ENCODE peak calls at places on chromosome 19, in seven cellular contexts. B is H1, E is IMR-90, M is mesendoderm, U is neuronal stem cell, F is trophoblast cell, R is H9. D is an unnamed sample.

GRCh38 chr19:12995596-12996541 is 594 bp downstream of the NFIX start:
- DNase-seq in B (no peak), E (peak; percentile 30), M (no peak), U (no peak), F (no peak), R (no peak), D (peak; percentile 45)

GRCh38 chr19:4295972-4296771 is 6.0 kb downstream of the TMIGD2 start:
- DNase-seq in B (no peak), E (no peak), M (no peak), U (no peak), F (no peak), R (peak; percentile 63), D (no peak)

GRCh38 chr19:35558400-35559280 is 4.8 kb downstream of the ATP4A start:
- DNase-seq in B (no peak), E (no peak), M (no peak), U (no peak), F (no peak), R (no peak), D (no peak)

GRCh38 chr19:11710313-11710712 is 28.4 kb downstream of the ZNF823 start:
- DNase-seq in B (no peak), E (no peak), M (no peak), U (no peak), F (no peak), R (no peak), D (no peak)

GRCh38 chr19:3061214-3062161 is 807 bp downstream of the TLE5 start:
- DNase-seq in B (no peak), E (peak; percentile 17), M (no peak), U (no peak), F (no peak), R (no peak), D (no peak)

GRCh38 chr19:44803442-44804428 is 5.2 kb upstream of the BCAM start:
- DNase-seq in B (no peak), E (no peak), M (no peak), U (no peak), F (no peak), R (no peak), D (no peak)

GRCh38 chr19:55383789-55384575 is at the start of gene TMEM238:
- DNase-seq in B (no peak), E (peak; percentile 70), M (peak; percentile 78), U (peak; percentile 64), F (peak; percentile 57), R (peak; percentile 64), D (peak; percentile 75)

GRCh38 chr19:1446713-1447564 is 3.0 kb upstream of the APC2 start:
- DNase-seq in B (no peak), E (no peak), M (no peak), U (no peak), F (no peak), R (peak; percentile 57), D (no peak)

GRCh38 chr19:56091066-56091490 is 30.0 kb downstream of the ZNF787 start:
- DNase-seq in B (no peak), E (peak; percentile 61), M (no peak), U (no peak), F (peak; percentile 47), R (no peak), D (peak; percentile 34)

GRCh38 chr19:42271861-42272534 is 2.9 kb downstream of the CIC start:
- DNase-seq in B (no peak), E (no peak), M (no peak), U (no peak), F (no peak), R (no peak), D (no peak)

GRCh38 chr19:42272535-42272897 is 3.5 kb downstream of the CIC start:
- DNase-seq in B (no peak), E (no peak), M (no peak), U (no peak), F (no peak), R (no peak), D (no peak)

GRCh38 chr19:42274065-42274682 is 5.1 kb downstream of the CIC start:
- DNase-seq in B (no peak), E (no peak), M (no peak), U (no peak), F (no peak), R (no peak), D (no peak)

GRCh38 chr19:42272989-42273406 is 3.9 kb downstream of the CIC start:
- DNase-seq in B (no peak), E (no peak), M (no peak), U (no peak), F (no peak), R (no peak), D (no peak)

DNA sequence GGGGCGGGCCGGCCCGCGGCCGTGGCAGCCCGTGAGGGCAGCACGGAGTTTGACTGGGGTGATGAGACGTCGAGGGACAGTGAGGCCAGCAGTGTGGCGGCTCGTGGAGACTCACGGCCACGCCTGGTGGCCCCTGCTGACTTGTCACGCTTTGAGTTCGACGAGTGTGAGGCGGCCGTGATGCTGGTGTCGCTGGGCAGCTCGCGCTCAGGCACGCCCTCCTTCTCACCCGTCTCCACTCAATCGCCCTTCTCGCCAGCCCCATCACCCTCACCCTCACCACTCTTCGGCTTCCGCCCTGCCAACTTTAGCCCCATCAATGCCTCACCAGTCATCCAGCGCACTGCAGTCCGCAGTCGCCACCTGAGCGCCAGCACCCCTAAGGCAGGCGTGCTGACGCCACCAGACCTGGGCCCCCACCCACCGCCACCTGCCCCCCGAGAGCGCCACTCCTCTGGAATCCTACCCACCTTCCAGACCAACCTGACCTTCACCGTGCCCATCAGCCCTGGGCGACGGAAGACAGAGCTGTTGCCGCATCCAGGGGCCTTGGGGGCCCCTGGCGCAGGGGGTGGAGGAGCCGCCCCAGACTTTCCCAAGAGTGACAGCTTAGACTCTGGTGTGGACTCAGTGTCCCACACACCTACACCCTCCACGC is 4.5 kb downstream of the CIC start:
- DNase-seq in B (no peak), E (no peak), M (no peak), U (no peak), F (no peak), R (no peak), D (no peak)
- H3K4me1 ChIP-seq in B (peaks cover 19% of the 10 kb centered on the region), E (peaks cover 19% of the 10 kb centered on the region), M (peaks cover 2% of the 10 kb centered on the region), U (peaks cover 14% of the 10 kb centered on the region), F (peaks cover 16% of the 10 kb centered on the region), R (no peaks in the 10 kb centered on the region), D (peaks cover 71% of the 10 kb centered on the region)

GRCh38 chr19:48554385-48555091 is 2.6 kb downstream of the SULT2B1 start:
- DNase-seq in B (peak; percentile 75), E (no peak), M (peak; percentile 97), U (peak; percentile 42), F (peak; percentile 81), R (peak; percentile 91), D (no peak)

GRCh38 chr19:48553676-48554384 is 1.9 kb downstream of the SULT2B1 start:
- DNase-seq in B (no peak), E (peak; percentile 86), M (peak; percentile 88), U (no peak), F (peak; percentile 99), R (peak; percentile 54), D (peak; percentile 92)

GRCh38 chr19:48549380-48549779 is 2.6 kb upstream of the SULT2B1 start:
- DNase-seq in B (no peak), E (no peak), M (no peak), U (no peak), F (no peak), R (no peak), D (no peak)

GRCh38 chr19:48552406-48553322 is 692 bp downstream of the SULT2B1 start:
- DNase-seq in B (no peak), E (no peak), M (no peak), U (no peak), F (no peak), R (no peak), D (no peak)

DNA sequence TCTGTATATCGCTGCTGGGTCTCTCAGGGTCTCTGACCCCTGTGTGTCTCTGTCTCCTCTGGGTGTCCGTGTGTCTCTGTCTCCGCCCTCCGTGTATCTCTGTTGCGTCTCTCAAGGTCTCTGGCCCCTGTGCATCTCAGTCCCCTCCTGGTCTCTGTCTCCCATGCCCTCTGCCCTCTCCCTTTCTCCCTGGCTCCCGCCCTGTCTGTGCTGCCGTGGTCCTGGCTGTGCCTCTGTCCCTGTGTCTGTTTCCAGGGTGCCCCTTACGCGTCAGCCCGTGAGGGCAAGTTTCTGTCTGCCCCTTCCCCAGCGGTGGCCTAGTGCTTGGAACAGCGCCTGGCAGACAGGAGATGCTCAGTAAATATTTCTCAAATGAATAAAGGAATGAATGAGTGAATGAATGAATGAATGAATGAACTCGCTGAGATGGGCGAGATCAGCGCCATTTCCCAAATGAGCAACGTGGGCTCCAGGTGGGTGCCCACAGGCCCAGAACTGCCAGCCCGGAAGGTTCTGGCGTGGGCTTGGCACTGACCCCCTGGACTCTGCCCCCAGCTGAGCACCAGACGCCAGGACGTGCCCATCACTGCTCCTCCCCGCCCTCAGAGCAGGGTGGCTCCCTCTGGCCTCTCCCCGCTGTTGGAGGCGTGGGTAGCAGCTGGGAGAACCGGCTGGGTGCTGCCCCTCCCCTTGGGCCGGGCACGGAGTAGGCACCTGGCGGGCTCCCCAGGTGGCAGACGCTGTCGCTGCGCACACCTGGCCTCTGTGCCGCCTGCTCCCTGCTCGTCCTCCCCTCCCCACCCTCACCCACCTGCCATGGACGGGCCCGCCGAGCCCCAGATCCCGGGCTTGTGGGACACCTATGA is at the start of gene SULT2B1:
- DNase-seq in B (no peak), E (no peak), M (no peak), U (no peak), F (no peak), R (no peak), D (no peak)
- H4K8ac ChIP-seq in B (peak within 1 kb of the TSS; percentile 14), E (no peak within 1 kb of the TSS), M (no peak within 1 kb of the TSS), U (no peak within 1 kb of the TSS), F (peak within 1 kb of the TSS; percentile 84), R (no peak within 1 kb of the TSS), D (peak within 1 kb of the TSS; percentile 7)

GRCh38 chr19:5950744-5951143 is 27.2 kb downstream of the RANBP3 start:
- DNase-seq in B (no peak), E (no peak), M (no peak), U (no peak), F (no peak), R (no peak), D (no peak)

GRCh38 chr19:5948697-5949564 is 29.0 kb downstream of the RANBP3 start:
- DNase-seq in B (no peak), E (no peak), M (no peak), U (no peak), F (no peak), R (no peak), D (no peak)

GRCh38 chr19:5951338-5951861 is 26.5 kb downstream of the RANBP3 start:
- DNase-seq in B (no peak), E (no peak), M (peak; percentile 49), U (no peak), F (no peak), R (peak; percentile 46), D (no peak)

GRCh38 chr19:5947435-5947834 is 30.5 kb downstream of the RANBP3 start:
- DNase-seq in B (no peak), E (peak; percentile 67), M (no peak), U (no peak), F (peak; percentile 14), R (no peak), D (peak; percentile 75)

DNA sequence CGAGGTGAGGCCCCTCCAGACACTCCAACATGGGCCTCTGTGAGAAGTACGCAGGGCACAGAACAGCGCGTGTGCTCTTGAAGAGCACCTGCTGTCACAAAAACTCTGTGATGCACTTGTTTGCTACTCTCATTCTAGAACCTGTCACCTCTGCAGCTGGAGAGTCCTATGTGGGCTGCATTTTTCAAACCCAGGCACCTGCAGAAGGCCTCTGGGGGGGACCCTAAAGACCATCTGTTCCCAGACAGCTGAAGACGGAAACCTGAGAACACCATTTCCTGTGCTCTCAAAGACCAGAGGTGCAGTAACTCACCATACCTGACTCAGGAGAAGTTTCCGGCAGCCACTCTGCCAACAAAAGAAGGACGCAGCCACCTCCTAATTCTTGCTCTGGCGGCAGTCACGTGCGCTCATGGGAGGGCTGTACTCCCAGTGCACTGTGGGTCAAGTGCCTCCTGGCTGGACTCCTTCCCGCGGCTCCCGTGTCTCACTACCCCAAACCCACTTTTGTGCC is 28.1 kb downstream of the RANBP3 start:
- DNase-seq in B (no peak), E (no peak), M (no peak), U (no peak), F (no peak), R (no peak), D (no peak)
- H3K4me1 ChIP-seq in B (peaks cover 54% of the 10 kb centered on the region), E (peaks cover 52% of the 10 kb centered on the region), M (peaks cover 32% of the 10 kb centered on the region), U (peaks cover 43% of the 10 kb centered on the region), F (peaks cover 8% of the 10 kb centered on the region), R (peaks cover 27% of the 10 kb centered on the region), D (peaks cover 32% of the 10 kb centered on the region)

GRCh38 chr19:50784710-50785109 is 5.5 kb upstream of the ACP4 start:
- DNase-seq in B (no peak), E (no peak), M (no peak), U (no peak), F (no peak), R (no peak), D (no peak)
- H4K8ac ChIP-seq in B (no peak overlapping the region), E (no peak overlapping the region), M (no peak overlapping the region), U (no peak overlapping the region), F (no peak overlapping the region), R (no peak overlapping the region), D (no peak overlapping the region)

D was measured in mesenchymal stem cell.